ENCODE peak calls at places on chromosomes 11 and 22, in four cellular contexts. M is T-helper 2 cell; D is EL; K is CD8-positive, alpha-beta memory T cell. Y is an unnamed sample.

GRCh38 chr11:131349368-131350086 is 20.9 kb upstream of the NTM start:
- DNase-seq in M (no peak), D (no peak), K (no peak), Y (no peak)

GRCh38 chr11:68168694-68169093 is 44.4 kb downstream of the KMT5B start:
- DNase-seq in M (no peak), D (no peak), K (no peak), Y (no peak)

GRCh38 chr11:1050581-1051355 is 14.2 kb upstream of the MUC6 start:
- DNase-seq in M (peak), D (peak), K (peak), Y (peak)

GRCh38 chr22:24156915-24157782 is 24.1 kb upstream of the SUSD2 start:
- DNase-seq in M (peak), D (peak), K (peak), Y (peak)

GRCh38 chr11:99176430-99176829 is 155.7 kb downstream of the CNTN5 start:
- DNase-seq in M (no peak), D (no peak), K (no peak), Y (no peak)

GRCh38 chr11:65777821-65778361 is 2.9 kb downstream of the AP5B1 start:
- DNase-seq in M (no peak), D (no peak), K (no peak), Y (no peak)

GRCh38 chr11:64900774-64901173 is 16.2 kb downstream of the ATG2A start:
- DNase-seq in M (no peak), D (no peak), K (no peak), Y (no peak)

GRCh38 chr22:46803031-46803880 is 40.8 kb downstream of the TBC1D22A start:
- DNase-seq in M (peak), D (peak), K (peak), Y (peak)

GRCh38 chr22:28922540-28923244 is 39.3 kb downstream of the ZNRF3 start:
- DNase-seq in M (no peak), D (no peak), K (no peak), Y (no peak)

GRCh38 chr11:129249351-129249750 is 57.2 kb upstream of the ARHGAP32 start:
- DNase-seq in M (no peak), D (peak), K (no peak), Y (no peak)

GRCh38 chr11:77171254-77171653 is 43.2 kb downstream of the MYO7A start:
- DNase-seq in M (no peak), D (no peak), K (no peak), Y (no peak)

GRCh38 chr11:8082391-8083087 is 1.5 kb downstream of the TUB start:
- DNase-seq in M (no peak), D (peak), K (no peak), Y (no peak)

GRCh38 chr11:102868359-102868758 is 6.4 kb downstream of the MMP12 start:
- DNase-seq in M (no peak), D (peak), K (no peak), Y (no peak)

GRCh38 chr11:114847599-114847998 is 169.3 kb downstream of the NXPE2 start:
- DNase-seq in M (no peak), D (no peak), K (no peak), Y (no peak)

GRCh38 chr11:69694781-69695180 is 9.0 kb downstream of the FGF19 start:
- DNase-seq in M (no peak), D (no peak), K (no peak), Y (no peak)

Y was measured in memory B cell.